ENCODE peak calls at places on chromosome 20, in seven cellular contexts. K, R, N, M, H, V and T are unnamed samples.
A peak's percentile ranks its signal among the peaks of the same experiment; 100 is the strongest.

GRCh38 chr20:33009214-33010132 is 2.0 kb downstream of the BPIFB2 start:
- DNase-seq in M (no peak), N (no peak), K (no peak), H (no peak), V (no peak), R (no peak), T (peak; percentile 70)

GRCh38 chr20:1388706-1389483 is 4.0 kb downstream of the FKBP1A start:
- DNase-seq in K (no peak), H (no peak), V (no peak), M (no peak), N (no peak), R (no peak), T (no peak)

GRCh38 chr20:10404959-10405530 is 29.0 kb downstream of the MKKS start:
- DNase-seq in H (no peak), V (no peak), N (no peak), K (no peak), M (no peak), R (no peak), T (no peak)

GRCh38 chr20:2692036-2692885 is at the start of gene EBF4:
- DNase-seq in M (no peak), V (peak; percentile 74), K (peak; percentile 7), N (no peak), H (peak; percentile 54), R (peak; percentile 52), T (no peak)

GRCh38 chr20:51027396-51027795 is 4.5 kb upstream of the KCNG1 start:
- DNase-seq in M (no peak), H (no peak), N (no peak), R (no peak), V (no peak), K (no peak), T (no peak)

GRCh38 chr20:34927736-34928135 is 27.9 kb downstream of the GSS start:
- DNase-seq in N (no peak), R (no peak), V (peak; percentile 42), M (no peak), K (peak; percentile 76), H (peak; percentile 71), T (peak; percentile 25)

GRCh38 chr20:44406572-44407100 is 51.1 kb downstream of the HNF4A start:
- DNase-seq in H (no peak), M (no peak), R (no peak), K (no peak), N (no peak), V (no peak), T (no peak)

GRCh38 chr20:50399003-50399916 is 110.9 kb upstream of the PTPN1 start:
- DNase-seq in H (no peak), K (no peak), V (no peak), R (no peak), N (peak; percentile 94), M (no peak), T (no peak)

GRCh38 chr20:62927128-62927705 is 912 bp upstream of the DIDO1 start:
- DNase-seq in N (no peak), M (no peak), V (no peak), R (no peak), H (no peak), K (no peak), T (no peak)

GRCh38 chr20:6870559-6870958 is 103.1 kb downstream of the BMP2 start:
- DNase-seq in H (no peak), R (no peak), K (no peak), V (no peak), N (no peak), M (no peak), T (no peak)

GRCh38 chr20:33666293-33667244 is at the start of gene ACTL10:
- DNase-seq in V (no peak), M (peak; percentile 95), R (peak; percentile 97), N (peak; percentile 98), H (peak; percentile 99), K (peak; percentile 92), T (peak; percentile 96)

GRCh38 chr20:51960004-51960403 is 157.7 kb upstream of the SALL4 start:
- DNase-seq in R (no peak), M (no peak), N (no peak), H (no peak), V (no peak), K (no peak), T (no peak)

GRCh38 chr20:33995053-33995816 is 1.5 kb downstream of the RALY start:
- DNase-seq in R (no peak), M (no peak), N (no peak), K (peak; percentile 9), V (no peak), H (peak; percentile 41), T (peak; percentile 23)

GRCh38 chr20:33890557-33890956 is 79.4 kb downstream of the CHMP4B start:
- DNase-seq in R (no peak), N (no peak), V (no peak), K (no peak), M (no peak), H (no peak), T (no peak)

GRCh38 chr20:5774438-5774837 is 24.2 kb downstream of the SHLD1 start:
- DNase-seq in K (no peak), R (no peak), V (no peak), M (no peak), N (no peak), H (no peak), T (no peak)

GRCh38 chr20:35145141-35145564 is 2.0 kb downstream of the EDEM2 start:
- DNase-seq in R (no peak), V (peak; percentile 68), M (peak; percentile 74), K (peak; percentile 77), N (no peak), H (peak; percentile 90), T (peak; percentile 62)

GRCh38 chr20:32582659-32583580 is 2.2 kb downstream of the NOL4L start:
- DNase-seq in V (no peak), M (no peak), H (no peak), N (no peak), K (no peak), R (no peak), T (no peak)

GRCh38 chr20:21352703-21353102 is 44.6 kb downstream of the NKX2-4 start:
- DNase-seq in N (no peak), R (no peak), V (peak; percentile 10), H (no peak), K (peak; percentile 9), M (no peak), T (peak; percentile 50)

GRCh38 chr20:53803492-53804155 is 210.0 kb upstream of the ZNF217 start:
- DNase-seq in N (no peak), K (no peak), M (no peak), V (no peak), H (no peak), R (no peak), T (no peak)

GRCh38 chr20:31572701-31573554 is 32.2 kb upstream of the ID1 start:
- DNase-seq in N (peak; percentile 98), R (peak; percentile 98), V (peak; percentile 95), M (peak; percentile 98), K (peak; percentile 99), H (peak; percentile 99), T (peak; percentile 92)

GRCh38 chr20:38081575-38081974 is 48.0 kb downstream of the RPRD1B start:
- DNase-seq in M (no peak), H (no peak), V (no peak), K (no peak), N (no peak), R (no peak), T (no peak)

GRCh38 chr20:1328680-1329330 is at the start of gene SDCBP2:
- DNase-seq in K (peak; percentile 87), H (peak; percentile 75), R (peak; percentile 18), V (no peak), N (peak; percentile 77), M (no peak), T (no peak)

GRCh38 chr20:48042628-48043027 is 257.3 kb upstream of the SULF2 start:
- DNase-seq in K (no peak), R (no peak), V (no peak), M (no peak), N (no peak), H (no peak), T (no peak)

GRCh38 chr20:2918096-2919049 is 45.1 kb downstream of the PTPRA start:
- DNase-seq in R (no peak), K (no peak), M (peak; percentile 9), N (no peak), V (no peak), H (no peak), T (no peak)

GRCh38 chr20:47273591-47274235 is 82.8 kb downstream of the ZMYND8 start:
- DNase-seq in M (no peak), N (no peak), R (no peak), K (no peak), H (no peak), V (no peak), T (no peak)

GRCh38 chr20:51594206-51594998 is 51.9 kb upstream of the NFATC2 start:
- DNase-seq in H (no peak), M (no peak), R (no peak), K (no peak), V (no peak), N (no peak), T (no peak)

GRCh38 chr20:47353697-47354387 is 2.7 kb downstream of the ZMYND8 start:
- DNase-seq in M (no peak), R (no peak), H (peak; percentile 41), V (no peak), K (no peak), N (no peak), T (no peak)

GRCh38 chr20:36181934-36182603 is 27.5 kb downstream of the EPB41L1 start:
- DNase-seq in N (no peak), M (no peak), R (no peak), K (no peak), V (peak; percentile 15), H (no peak), T (peak; percentile 19)

GRCh38 chr20:62337558-62338293 is 29.4 kb downstream of the LAMA5 start:
- DNase-seq in R (no peak), K (no peak), V (no peak), N (no peak), M (peak; percentile 9), H (no peak), T (no peak)

GRCh38 chr20:47233333-47234188 is 122.9 kb downstream of the ZMYND8 start:
- DNase-seq in R (no peak), V (no peak), H (no peak), K (no peak), N (no peak), M (no peak), T (no peak)

GRCh38 chr20:4898845-4899244 is 102.5 kb downstream of the SLC23A2 start:
- DNase-seq in M (no peak), H (no peak), K (peak; percentile 10), V (no peak), R (no peak), N (no peak), T (no peak)

GRCh38 chr20:57988422-57988821 is 240.0 kb downstream of the ANKRD60 start:
- DNase-seq in V (no peak), M (no peak), H (no peak), K (no peak), N (no peak), R (no peak), T (no peak)